ENCODE peak calls at places on chromosomes 16 and 17, in five cellular contexts. Z is C1 segment of cervical spinal cord; R is AG04449; E is stimulated activated CD8-positive, alpha-beta memory T cell treated with anti-CD3 and anti-CD28 coated beads, Interleukin-4, amount 100 ng/mL, for 24 hours; P is effector CD4-positive, alpha-beta T cell. M is an unnamed sample.

GRCh38 chr16:5504028-5504758 is 406.6 kb upstream of the EEF2KMT start:
- DNase-seq in P (no peak), R (no peak), E (no peak), Z (peak), M (peak)

GRCh38 chr17:20934288-20934687 is 108.5 kb downstream of the USP22 start:
- DNase-seq in P (no peak), Z (no peak), R (no peak), E (no peak), M (no peak)

GRCh38 chr16:31754998-31755615 is 118.5 kb upstream of the ZNF267 start:
- DNase-seq in P (no peak), Z (no peak), E (no peak), R (no peak), M (no peak)

GRCh38 chr16:65704866-65705265 is 583.0 kb upstream of the CDH11 start:
- DNase-seq in Z (no peak), R (no peak), P (no peak), E (no peak), M (no peak)

GRCh38 chr16:27470567-27471431 is 68.8 kb downstream of the IL21R start:
- DNase-seq in Z (no peak), E (no peak), P (no peak), R (no peak), M (no peak)

GRCh38 chr17:79832211-79833109 is 6.8 kb downstream of the CBX4 start:
- DNase-seq in E (no peak), P (no peak), R (no peak), Z (peak), M (no peak)

GRCh38 chr16:24132797-24133155 is 123.4 kb upstream of the CACNG3 start:
- DNase-seq in Z (no peak), R (no peak), P (no peak), E (no peak), M (no peak)

GRCh38 chr16:59690216-59690615 is 956.1 kb upstream of the GOT2 start:
- DNase-seq in P (no peak), Z (no peak), E (no peak), R (no peak), M (no peak)

GRCh38 chr17:50551433-50551815 is 4.5 kb downstream of the SPATA20 start:
- DNase-seq in R (no peak), E (no peak), Z (no peak), P (no peak), M (no peak)

GRCh38 chr17:63450551-63450950 is 4.4 kb upstream of the CYB561 start:
- DNase-seq in Z (no peak), E (no peak), R (no peak), P (no peak), M (no peak)

GRCh38 chr16:80993293-80993691 is 13.4 kb downstream of the CMC2 start:
- DNase-seq in R (peak), P (no peak), Z (no peak), E (no peak), M (peak)

GRCh38 chr16:82627811-82628339 is 1.1 kb downstream of the CDH13 start:
- DNase-seq in Z (no peak), P (no peak), R (no peak), E (no peak), M (no peak)

GRCh38 chr17:80805032-80805751 is 186.4 kb upstream of the CHMP6 start:
- DNase-seq in R (no peak), E (no peak), P (no peak), Z (no peak), M (no peak)

GRCh38 chr17:82871056-82871775 is 31.4 kb upstream of the ZNF750 start:
- DNase-seq in R (no peak), E (no peak), P (no peak), Z (no peak), M (no peak)

GRCh38 chr16:1290860-1291575 is 18.4 kb upstream of the UBE2I start:
- DNase-seq in E (no peak), R (no peak), P (no peak), Z (no peak), M (no peak)

GRCh38 chr16:54284931-54285413 is 1.6 kb downstream of the IRX3 start:
- DNase-seq in R (no peak), Z (no peak), E (no peak), P (no peak), M (no peak)

GRCh38 chr16:82341146-82341669 is 171.2 kb upstream of the MPHOSPH6 start:
- DNase-seq in Z (no peak), P (no peak), E (no peak), R (no peak), M (no peak)

GRCh38 chr16:69706256-69706974 is 19.9 kb downstream of the NQO1 start:
- DNase-seq in R (no peak), E (no peak), Z (no peak), P (no peak), M (no peak)

GRCh38 chr16:57534881-57535658 is 1.3 kb downstream of the CCDC102A start:
- DNase-seq in P (no peak), R (no peak), E (no peak), Z (no peak), M (no peak)

GRCh38 chr17:65230040-65230439 is 92.9 kb downstream of the RGS9 start:
- DNase-seq in E (no peak), P (no peak), R (no peak), Z (no peak), M (no peak)

GRCh38 chr17:43696891-43697290 is 35.2 kb upstream of the MEOX1 start:
- DNase-seq in P (no peak), Z (no peak), E (no peak), R (no peak), M (no peak)

GRCh38 chr17:80029235-80029974 is 6.3 kb downstream of the TBC1D16 start:
- DNase-seq in R (peak), Z (no peak), P (no peak), E (no peak), M (no peak)

GRCh38 chr17:46901291-46901690 is 21.7 kb upstream of the GOSR2 start:
- DNase-seq in Z (no peak), E (no peak), R (no peak), P (no peak), M (no peak)

GRCh38 chr17:36793976-36794375 is 143.3 kb upstream of the LHX1 start:
- DNase-seq in E (no peak), P (no peak), R (no peak), Z (no peak), M (no peak)

GRCh38 chr16:56479469-56479868 is 28.1 kb downstream of the OGFOD1 start:
- DNase-seq in Z (no peak), P (no peak), R (no peak), E (no peak), M (no peak)

GRCh38 chr17:54899721-54900456 is 763 bp upstream of the TOM1L1 start:
- DNase-seq in P (no peak), R (no peak), E (no peak), Z (no peak), M (no peak)

GRCh38 chr16:85686912-85687591 is 1.7 kb downstream of the GINS2 start:
- DNase-seq in R (no peak), P (no peak), Z (no peak), E (no peak), M (no peak)

GRCh38 chr17:63629627-63630026 is 7.4 kb downstream of the MAP3K3 start:
- DNase-seq in P (no peak), E (no peak), R (no peak), Z (no peak), M (no peak)

GRCh38 chr17:47239663-47240374 is 13.8 kb upstream of the ITGB3 start:
- DNase-seq in R (peak), E (no peak), Z (peak), P (no peak), M (no peak)

GRCh38 chr16:27179500-27180072 is 23.7 kb upstream of the KDM8 start:
- DNase-seq in R (no peak), Z (peak), E (peak), P (peak), M (peak)

GRCh38 chr17:6843241-6843890 is 11.8 kb upstream of the TEKT1 start:
- DNase-seq in P (no peak), R (no peak), Z (no peak), E (no peak), M (no peak)

GRCh38 chr16:20879175-20880053 is 20.7 kb downstream of the DCUN1D3 start:
- DNase-seq in Z (no peak), R (no peak), P (no peak), E (no peak), M (no peak)

GRCh38 chr17:80884811-80885210 is 106.8 kb upstream of the CHMP6 start:
- DNase-seq in P (no peak), E (no peak), R (no peak), Z (no peak), M (no peak)

GRCh38 chr16:86740298-86740697 is 161.9 kb downstream of the FOXL1 start:
- DNase-seq in R (no peak), Z (no peak), P (no peak), E (no peak), M (no peak)

GRCh38 chr16:10581507-10581906 is 1.1 kb upstream of the EMP2 start:
- DNase-seq in E (no peak), R (no peak), P (no peak), Z (no peak), M (no peak)

GRCh38 chr16:56985288-56985961 is 3.9 kb upstream of the NLRC5 start:
- DNase-seq in R (peak), E (no peak), Z (no peak), P (no peak), M (no peak)

GRCh38 chr16:47925811-47926460 is 229.9 kb downstream of the ABCC12 start:
- DNase-seq in R (no peak), P (no peak), Z (no peak), E (no peak), M (no peak)

GRCh38 chr16:50146479-50147435 is 6.3 kb upstream of the TENT4B start:
- DNase-seq in P (no peak), R (no peak), E (no peak), Z (no peak), M (no peak)

GRCh38 chr17:63646492-63646815 is 24.2 kb downstream of the MAP3K3 start:
- DNase-seq in R (no peak), P (no peak), Z (no peak), E (no peak), M (no peak)

M was measured in hippocampal formation.